ENCODE peak calls at places on chromosomes 4 and X, in seven cellular contexts. One of them, this sample, is unnamed.

GRCh38 chr4:168028568-168028967 is 63.8 kb upstream of the ANXA10 start:
- DNase-seq in kidney epithelial cell: no peak
- DNase-seq in gastrocnemius medialis: no peak
- DNase-seq in cardiac fibroblast: peak; percentile 22
- DNase-seq in pancreas: no peak
- DNase-seq in BJ: no peak
- DNase-seq in upper lobe of left lung: no peak
- DNase-seq in this sample: no peak

GRCh38 chr4:16133406-16133805 is 49.6 kb upstream of the PROM1 start:
- DNase-seq in kidney epithelial cell: no peak
- DNase-seq in gastrocnemius medialis: no peak
- DNase-seq in cardiac fibroblast: no peak
- DNase-seq in pancreas: no peak
- DNase-seq in BJ: no peak
- DNase-seq in upper lobe of left lung: no peak
- DNase-seq in this sample: no peak

GRCh38 chr4:15681067-15681371 is 608 bp upstream of the FAM200B start:
- DNase-seq in kidney epithelial cell: no peak
- DNase-seq in gastrocnemius medialis: no peak
- DNase-seq in cardiac fibroblast: no peak
- DNase-seq in pancreas: no peak
- DNase-seq in BJ: no peak
- DNase-seq in upper lobe of left lung: no peak
- DNase-seq in this sample: no peak

GRCh38 chr4:157550028-157550427 is 329.5 kb downstream of the GRIA2 start:
- DNase-seq in kidney epithelial cell: no peak
- DNase-seq in gastrocnemius medialis: no peak
- DNase-seq in cardiac fibroblast: no peak
- DNase-seq in pancreas: no peak
- DNase-seq in BJ: no peak
- DNase-seq in upper lobe of left lung: no peak
- DNase-seq in this sample: no peak

GRCh38 chr4:177091515-177091914 is 218.2 kb upstream of the NEIL3 start:
- DNase-seq in kidney epithelial cell: no peak
- DNase-seq in gastrocnemius medialis: no peak
- DNase-seq in cardiac fibroblast: no peak
- DNase-seq in pancreas: no peak
- DNase-seq in BJ: no peak
- DNase-seq in upper lobe of left lung: no peak
- DNase-seq in this sample: no peak

GRCh38 chrX:152138388-152138784 is at the start of gene MAGEA10:
- DNase-seq in kidney epithelial cell: no peak
- DNase-seq in gastrocnemius medialis: no peak
- DNase-seq in cardiac fibroblast: no peak
- DNase-seq in pancreas: peak; percentile 33
- DNase-seq in BJ: no peak
- DNase-seq in upper lobe of left lung: no peak
- DNase-seq in this sample: no peak

GRCh38 chrX:155246748-155247147 is 17.5 kb downstream of the RAB39B start:
- DNase-seq in kidney epithelial cell: no peak
- DNase-seq in gastrocnemius medialis: no peak
- DNase-seq in cardiac fibroblast: no peak
- DNase-seq in pancreas: no peak
- DNase-seq in BJ: no peak
- DNase-seq in upper lobe of left lung: no peak
- DNase-seq in this sample: no peak

GRCh38 chr4:22515888-22516541 is at the start of gene ADGRA3:
- DNase-seq in kidney epithelial cell: no peak
- DNase-seq in gastrocnemius medialis: peak; percentile 61
- DNase-seq in cardiac fibroblast: peak; percentile 79
- DNase-seq in pancreas: peak; percentile 90
- DNase-seq in BJ: no peak
- DNase-seq in upper lobe of left lung: peak; percentile 75
- DNase-seq in this sample: peak; percentile 88

GRCh38 chr4:25884040-25884788 is 21.4 kb upstream of the SEL1L3 start:
- DNase-seq in kidney epithelial cell: peak; percentile 78
- DNase-seq in gastrocnemius medialis: no peak
- DNase-seq in cardiac fibroblast: peak; percentile 51
- DNase-seq in pancreas: no peak
- DNase-seq in BJ: peak; percentile 20
- DNase-seq in upper lobe of left lung: no peak
- DNase-seq in this sample: no peak

GRCh38 chr4:100356172-100356571 is 161.7 kb downstream of the EMCN start:
- DNase-seq in kidney epithelial cell: no peak
- DNase-seq in gastrocnemius medialis: no peak
- DNase-seq in cardiac fibroblast: no peak
- DNase-seq in pancreas: no peak
- DNase-seq in BJ: no peak
- DNase-seq in upper lobe of left lung: no peak
- DNase-seq in this sample: no peak

GRCh38 chr4:180926277-180926676 is 1316.9 kb upstream of the TENM3 start:
- DNase-seq in kidney epithelial cell: no peak
- DNase-seq in gastrocnemius medialis: no peak
- DNase-seq in cardiac fibroblast: no peak
- DNase-seq in pancreas: no peak
- DNase-seq in BJ: no peak
- DNase-seq in upper lobe of left lung: no peak
- DNase-seq in this sample: no peak

GRCh38 chr4:41384992-41385391 is 128.3 kb downstream of the UCHL1 start:
- DNase-seq in kidney epithelial cell: no peak
- DNase-seq in gastrocnemius medialis: no peak
- DNase-seq in cardiac fibroblast: peak; percentile 41
- DNase-seq in pancreas: peak; percentile 74
- DNase-seq in BJ: no peak
- DNase-seq in upper lobe of left lung: peak; percentile 81
- DNase-seq in this sample: peak; percentile 66

GRCh38 chrX:44873415-44874270 is 655 bp downstream of the KDM6A start:
- DNase-seq in kidney epithelial cell: no peak
- DNase-seq in gastrocnemius medialis: peak; percentile 6
- DNase-seq in cardiac fibroblast: peak; percentile 51
- DNase-seq in pancreas: peak; percentile 85
- DNase-seq in BJ: no peak
- DNase-seq in upper lobe of left lung: peak; percentile 75
- DNase-seq in this sample: peak; percentile 83

GRCh38 chr4:98433608-98434198 is 172.5 kb downstream of the RAP1GDS1 start:
- DNase-seq in kidney epithelial cell: no peak
- DNase-seq in gastrocnemius medialis: no peak
- DNase-seq in cardiac fibroblast: no peak
- DNase-seq in pancreas: no peak
- DNase-seq in BJ: no peak
- DNase-seq in upper lobe of left lung: no peak
- DNase-seq in this sample: no peak

GRCh38 chrX:70508296-70508911 is 63.8 kb downstream of the DLG3 start:
- DNase-seq in kidney epithelial cell: no peak
- DNase-seq in gastrocnemius medialis: no peak
- DNase-seq in cardiac fibroblast: peak; percentile 17
- DNase-seq in pancreas: no peak
- DNase-seq in BJ: no peak
- DNase-seq in upper lobe of left lung: no peak
- DNase-seq in this sample: no peak

GRCh38 chrX:154036513-154036912 is 16.8 kb upstream of the IRAK1 start:
- DNase-seq in kidney epithelial cell: no peak
- DNase-seq in gastrocnemius medialis: no peak
- DNase-seq in cardiac fibroblast: no peak
- DNase-seq in pancreas: no peak
- DNase-seq in BJ: no peak
- DNase-seq in upper lobe of left lung: no peak
- DNase-seq in this sample: no peak

GRCh38 chr4:185693548-185694215 is 118.3 kb downstream of the SORBS2 start:
- DNase-seq in kidney epithelial cell: no peak
- DNase-seq in gastrocnemius medialis: no peak
- DNase-seq in cardiac fibroblast: no peak
- DNase-seq in pancreas: no peak
- DNase-seq in BJ: no peak
- DNase-seq in upper lobe of left lung: no peak
- DNase-seq in this sample: no peak

GRCh38 chr4:33060873-33061542 is 2340.8 kb downstream of the PCDH7 start:
- DNase-seq in kidney epithelial cell: peak; percentile 10
- DNase-seq in gastrocnemius medialis: no peak
- DNase-seq in cardiac fibroblast: peak; percentile 67
- DNase-seq in pancreas: peak; percentile 23
- DNase-seq in BJ: no peak
- DNase-seq in upper lobe of left lung: peak; percentile 21
- DNase-seq in this sample: peak; percentile 47

GRCh38 chr4:89737888-89738287 is 99.1 kb downstream of the SNCA start:
- DNase-seq in kidney epithelial cell: no peak
- DNase-seq in gastrocnemius medialis: no peak
- DNase-seq in cardiac fibroblast: peak; percentile 36
- DNase-seq in pancreas: no peak
- DNase-seq in BJ: no peak
- DNase-seq in upper lobe of left lung: no peak
- DNase-seq in this sample: no peak

GRCh38 chr4:5892321-5893012 is 419 bp downstream of the CRMP1 start:
- DNase-seq in kidney epithelial cell: no peak
- DNase-seq in gastrocnemius medialis: no peak
- DNase-seq in cardiac fibroblast: no peak
- DNase-seq in pancreas: no peak
- DNase-seq in BJ: no peak
- DNase-seq in upper lobe of left lung: no peak
- DNase-seq in this sample: no peak
- H3K4me3 ChIP-seq in kidney epithelial cell: no peak overlapping the region
- H3K4me3 ChIP-seq in gastrocnemius medialis: no peak overlapping the region
- H3K4me3 ChIP-seq in cardiac fibroblast: no peak overlapping the region
- H3K4me3 ChIP-seq in pancreas: no peak overlapping the region
- H3K4me3 ChIP-seq in BJ: no peak overlapping the region
- H3K4me3 ChIP-seq in upper lobe of left lung: no peak overlapping the region
- H3K4me3 ChIP-seq in this sample: no peak overlapping the region

DNA sequence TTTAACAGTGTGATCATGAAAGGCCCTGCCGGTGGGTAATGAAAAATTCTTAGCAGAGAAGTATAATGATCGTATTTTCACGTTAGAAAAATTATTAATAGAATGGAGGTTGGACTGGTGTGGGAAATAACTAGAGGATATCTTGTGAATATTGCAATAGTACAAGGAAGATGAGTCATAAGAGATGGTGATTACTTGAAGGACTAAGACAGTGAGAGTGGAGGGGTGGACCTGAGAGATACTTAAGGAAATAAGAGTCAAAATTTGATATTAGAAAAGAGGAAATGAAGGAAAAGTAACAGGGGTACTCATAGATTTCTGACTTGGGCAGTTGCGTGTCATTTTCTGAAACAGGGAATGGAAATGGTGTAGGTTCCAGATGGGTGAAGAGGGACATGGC is 1.8 kb upstream of the USP53 start:
- DNase-seq in kidney epithelial cell: no peak
- DNase-seq in gastrocnemius medialis: no peak
- DNase-seq in cardiac fibroblast: peak; percentile 48
- DNase-seq in pancreas: no peak
- DNase-seq in BJ: no peak
- DNase-seq in upper lobe of left lung: no peak
- DNase-seq in this sample: no peak
- H3K4me3 ChIP-seq in kidney epithelial cell: no peak overlapping the region
- H3K4me3 ChIP-seq in gastrocnemius medialis: no peak overlapping the region
- H3K4me3 ChIP-seq in cardiac fibroblast: no peak overlapping the region
- H3K4me3 ChIP-seq in pancreas: no peak overlapping the region
- H3K4me3 ChIP-seq in BJ: no peak overlapping the region
- H3K4me3 ChIP-seq in upper lobe of left lung: no peak overlapping the region
- H3K4me3 ChIP-seq in this sample: no peak overlapping the region

GRCh38 chrX:73852022-73852421 is 289.0 kb downstream of the CHIC1 start:
- DNase-seq in kidney epithelial cell: no peak
- DNase-seq in gastrocnemius medialis: no peak
- DNase-seq in cardiac fibroblast: no peak
- DNase-seq in pancreas: no peak
- DNase-seq in BJ: no peak
- DNase-seq in upper lobe of left lung: no peak
- DNase-seq in this sample: no peak

GRCh38 chrX:73850124-73851013 is 287.4 kb downstream of the CHIC1 start:
- DNase-seq in kidney epithelial cell: no peak
- DNase-seq in gastrocnemius medialis: no peak
- DNase-seq in cardiac fibroblast: peak; percentile 26
- DNase-seq in pancreas: peak; percentile 72
- DNase-seq in BJ: no peak
- DNase-seq in upper lobe of left lung: peak; percentile 44
- DNase-seq in this sample: peak; percentile 77

GRCh38 chrX:73849054-73849453 is 286.1 kb downstream of the CHIC1 start:
- DNase-seq in kidney epithelial cell: no peak
- DNase-seq in gastrocnemius medialis: no peak
- DNase-seq in cardiac fibroblast: no peak
- DNase-seq in pancreas: no peak
- DNase-seq in BJ: no peak
- DNase-seq in upper lobe of left lung: no peak
- DNase-seq in this sample: no peak

GRCh38 chrX:73847991-73848390 is 285.0 kb downstream of the CHIC1 start:
- DNase-seq in kidney epithelial cell: no peak
- DNase-seq in gastrocnemius medialis: no peak
- DNase-seq in cardiac fibroblast: no peak
- DNase-seq in pancreas: no peak
- DNase-seq in BJ: no peak
- DNase-seq in upper lobe of left lung: no peak
- DNase-seq in this sample: no peak

GRCh38 chrX:73851014-73852009 is 288.3 kb downstream of the CHIC1 start:
- DNase-seq in kidney epithelial cell: peak; percentile 84
- DNase-seq in gastrocnemius medialis: no peak
- DNase-seq in cardiac fibroblast: no peak
- DNase-seq in pancreas: peak; percentile 84
- DNase-seq in BJ: no peak
- DNase-seq in upper lobe of left lung: peak; percentile 92
- DNase-seq in this sample: peak; percentile 94
- H3K4me3 ChIP-seq in kidney epithelial cell: peak overlapping the region; percentile 76
- H3K4me3 ChIP-seq in gastrocnemius medialis: peak overlapping the region; percentile 79
- H3K4me3 ChIP-seq in cardiac fibroblast: no peak overlapping the region
- H3K4me3 ChIP-seq in pancreas: peak overlapping the region; percentile 42
- H3K4me3 ChIP-seq in BJ: no peak overlapping the region
- H3K4me3 ChIP-seq in upper lobe of left lung: peak overlapping the region; percentile 18
- H3K4me3 ChIP-seq in this sample: peak overlapping the region; percentile 73

GRCh38 chrX:49185062-49185394 is 1.1 kb downstream of the PRICKLE3 start:
- DNase-seq in kidney epithelial cell: no peak
- DNase-seq in gastrocnemius medialis: no peak
- DNase-seq in cardiac fibroblast: no peak
- DNase-seq in pancreas: no peak
- DNase-seq in BJ: no peak
- DNase-seq in upper lobe of left lung: no peak
- DNase-seq in this sample: no peak

GRCh38 chrX:49186125-49187027 is at the start of gene PRICKLE3:
- DNase-seq in kidney epithelial cell: no peak
- DNase-seq in gastrocnemius medialis: peak; percentile 78
- DNase-seq in cardiac fibroblast: peak; percentile 65
- DNase-seq in pancreas: peak; percentile 94
- DNase-seq in BJ: no peak
- DNase-seq in upper lobe of left lung: peak; percentile 91
- DNase-seq in this sample: peak; percentile 91

GRCh38 chrX:49187526-49187925 is 1.4 kb upstream of the PRICKLE3 start:
- DNase-seq in kidney epithelial cell: no peak
- DNase-seq in gastrocnemius medialis: no peak
- DNase-seq in cardiac fibroblast: no peak
- DNase-seq in pancreas: no peak
- DNase-seq in BJ: no peak
- DNase-seq in upper lobe of left lung: no peak
- DNase-seq in this sample: no peak

GRCh38 chrX:49188468-49189076 is 2.4 kb upstream of the PRICKLE3 start:
- DNase-seq in kidney epithelial cell: no peak
- DNase-seq in gastrocnemius medialis: no peak
- DNase-seq in cardiac fibroblast: no peak
- DNase-seq in pancreas: no peak
- DNase-seq in BJ: no peak
- DNase-seq in upper lobe of left lung: no peak
- DNase-seq in this sample: no peak

DNA sequence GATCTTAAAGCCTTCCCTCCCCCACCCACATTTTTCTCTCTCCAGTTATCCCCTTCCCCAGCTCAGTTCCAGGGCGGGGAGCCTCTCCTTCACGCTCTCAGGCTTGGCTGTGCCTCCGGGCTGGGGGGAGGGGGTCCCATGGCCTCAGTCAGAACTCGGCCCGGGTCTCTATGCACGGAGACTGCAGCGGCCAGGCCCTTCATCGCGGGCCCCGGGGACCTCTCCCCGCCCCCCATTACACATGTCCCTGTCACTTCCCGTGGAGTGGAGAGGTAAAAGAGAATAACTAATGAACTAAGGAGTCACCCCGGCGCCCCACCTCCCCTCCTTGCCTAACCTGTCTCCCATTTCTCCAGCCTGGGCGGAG is 838 bp upstream of the PRICKLE3 start:
- DNase-seq in kidney epithelial cell: no peak
- DNase-seq in gastrocnemius medialis: no peak
- DNase-seq in cardiac fibroblast: no peak
- DNase-seq in pancreas: no peak
- DNase-seq in BJ: no peak
- DNase-seq in upper lobe of left lung: no peak
- DNase-seq in this sample: no peak
- H3K4me3 ChIP-seq in kidney epithelial cell: no peak overlapping the region
- H3K4me3 ChIP-seq in gastrocnemius medialis: no peak overlapping the region
- H3K4me3 ChIP-seq in cardiac fibroblast: no peak overlapping the region
- H3K4me3 ChIP-seq in pancreas: no peak overlapping the region
- H3K4me3 ChIP-seq in BJ: no peak overlapping the region
- H3K4me3 ChIP-seq in upper lobe of left lung: no peak overlapping the region
- H3K4me3 ChIP-seq in this sample: no peak overlapping the region